ENCODE peak calls at places on chromosome 1, in four cellular contexts. V is fibroblast of lung, H is prostate gland, Q is Peyer's patch. J is an unnamed sample.

GRCh38 chr1:27517907-27518718 is 28.1 kb upstream of the WASF2 start:
- DNase-seq in Q (peak; percentile 90), H (no peak), V (no peak), J (peak; percentile 76)

GRCh38 chr1:8660455-8660854 is 157.0 kb downstream of the RERE start:
- DNase-seq in V (peak; percentile 94), Q (no peak), H (peak; percentile 6), J (no peak)

GRCh38 chr1:104991702-104992101 is 1242.0 kb downstream of the AMY1C start:
- DNase-seq in V (no peak), Q (no peak), H (no peak), J (no peak)

GRCh38 chr1:8560611-8561544 is 243.0 kb downstream of the SLC45A1 start:
- DNase-seq in H (peak; percentile 24), Q (peak; percentile 77), V (peak; percentile 32), J (no peak)

GRCh38 chr1:61157420-61157987 is 75.1 kb downstream of the NFIA start:
- DNase-seq in Q (no peak), H (no peak), V (peak; percentile 96), J (no peak)

GRCh38 chr1:147534386-147534785 is 6.9 kb upstream of the BCL9 start:
- DNase-seq in H (no peak), Q (no peak), V (peak; percentile 13), J (no peak)

GRCh38 chr1:21594935-21595897 is 73.9 kb downstream of the RAP1GAP start:
- DNase-seq in H (no peak), V (peak; percentile 18), Q (peak; percentile 73), J (peak; percentile 71)

GRCh38 chr1:236148471-236148847 is 6.1 kb downstream of the GPR137B start:
- DNase-seq in V (peak; percentile 52), H (no peak), Q (no peak), J (no peak)

GRCh38 chr1:22143586-22144033 is 713 bp upstream of the WNT4 start:
- DNase-seq in V (no peak), Q (no peak), H (peak; percentile 21), J (peak; percentile 28)

GRCh38 chr1:203359010-203359571 is 8.2 kb upstream of the FMOD start:
- DNase-seq in V (peak; percentile 6), H (no peak), Q (peak; percentile 65), J (no peak)

GRCh38 chr1:165666152-165666551 is 32.2 kb downstream of the ALDH9A1 start:
- DNase-seq in Q (no peak), V (peak; percentile 36), H (no peak), J (no peak)

GRCh38 chr1:237814319-237814924 is 76.3 kb downstream of the ZP4 start:
- DNase-seq in V (peak; percentile 13), Q (no peak), H (no peak), J (no peak)

GRCh38 chr1:8875216-8875861 is 3.1 kb downstream of the ENO1 start:
- DNase-seq in Q (no peak), V (no peak), H (no peak), J (no peak)

GRCh38 chr1:5651964-5652751 is 340.1 kb downstream of the NPHP4 start:
- DNase-seq in V (no peak), Q (peak; percentile 40), H (peak; percentile 81), J (no peak)

GRCh38 chr1:174165471-174166137 is 6.3 kb downstream of the RABGAP1L start:
- DNase-seq in H (no peak), Q (no peak), V (peak; percentile 13), J (no peak)

GRCh38 chr1:228838717-228839500 is 103.6 kb downstream of the RHOU start:
- DNase-seq in V (peak; percentile 48), H (no peak), Q (no peak), J (no peak)

GRCh38 chr1:228836954-228837481 is 101.7 kb downstream of the RHOU start:
- DNase-seq in Q (no peak), H (no peak), V (no peak), J (no peak)

GRCh38 chr1:228839656-228840055 is 104.4 kb downstream of the RHOU start:
- DNase-seq in H (no peak), V (no peak), Q (no peak), J (no peak)

GRCh38 chr1:228836427-228836826 is 101.1 kb downstream of the RHOU start:
- DNase-seq in H (no peak), V (no peak), Q (peak; percentile 77), J (peak; percentile 53)

DNA sequence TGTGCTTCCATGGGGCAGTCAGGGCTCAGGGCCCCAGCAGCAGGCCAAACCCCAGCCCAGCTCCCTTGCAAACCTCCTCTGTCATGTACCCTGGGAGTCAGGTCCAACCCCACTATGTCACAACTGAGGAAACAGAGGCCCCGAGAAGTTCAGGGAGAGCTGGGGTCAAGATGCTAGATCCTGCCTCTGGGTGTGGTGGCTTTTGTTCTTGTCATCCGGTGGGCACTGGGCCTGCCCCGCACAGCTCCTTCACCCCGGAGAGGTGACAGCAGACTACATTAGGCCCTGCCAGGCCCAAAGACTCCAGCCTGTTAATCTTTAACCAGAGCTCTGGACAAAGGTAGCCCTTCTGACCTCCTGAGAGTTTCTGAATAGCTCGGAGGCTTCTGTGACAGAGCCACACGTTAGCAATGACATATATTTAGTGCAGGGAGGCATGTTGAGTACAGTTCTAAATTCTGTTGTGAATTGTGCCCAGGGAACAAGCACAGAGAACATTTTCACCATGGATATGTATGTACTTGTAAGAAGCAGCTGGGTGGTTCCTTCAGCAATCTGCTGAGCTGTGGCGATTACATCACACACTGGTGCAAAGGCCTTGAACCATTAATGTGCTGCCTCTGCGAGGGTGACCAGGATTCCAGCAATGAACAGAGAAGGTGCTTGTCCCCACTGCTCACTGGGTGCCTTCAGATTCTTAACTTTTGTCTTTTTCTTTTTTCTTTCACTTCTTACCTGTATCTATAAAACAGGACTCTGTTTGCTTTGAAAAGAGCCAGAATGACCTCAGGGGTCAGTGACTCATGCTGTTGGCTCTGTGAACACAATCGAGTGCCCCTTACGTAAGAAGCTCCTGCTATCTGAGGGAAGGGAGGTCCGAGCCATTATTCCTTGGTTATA is 102.8 kb downstream of the RHOU start:
- DNase-seq in Q (peak; percentile 84), V (peak; percentile 94), H (no peak), J (peak; percentile 80)
- H3K9me3 ChIP-seq in Q (peaks cover 3% of the 10 kb centered on the region), V (no peaks in the 10 kb centered on the region), H (no peaks in the 10 kb centered on the region), J (peaks cover 4% of the 10 kb centered on the region)

GRCh38 chr1:4140241-4140640 is 240.2 kb upstream of the C1orf174 start:
- DNase-seq in Q (no peak), V (no peak), H (no peak), J (no peak)

GRCh38 chr1:4144349-4144971 is 244.4 kb upstream of the C1orf174 start:
- DNase-seq in H (no peak), V (no peak), Q (no peak), J (no peak)

GRCh38 chr1:4139646-4140045 is 239.6 kb upstream of the C1orf174 start:
- DNase-seq in V (no peak), Q (no peak), H (no peak), J (no peak)

GRCh38 chr1:4137621-4138390 is 237.7 kb upstream of the C1orf174 start:
- DNase-seq in V (no peak), Q (no peak), H (no peak), J (no peak)

DNA sequence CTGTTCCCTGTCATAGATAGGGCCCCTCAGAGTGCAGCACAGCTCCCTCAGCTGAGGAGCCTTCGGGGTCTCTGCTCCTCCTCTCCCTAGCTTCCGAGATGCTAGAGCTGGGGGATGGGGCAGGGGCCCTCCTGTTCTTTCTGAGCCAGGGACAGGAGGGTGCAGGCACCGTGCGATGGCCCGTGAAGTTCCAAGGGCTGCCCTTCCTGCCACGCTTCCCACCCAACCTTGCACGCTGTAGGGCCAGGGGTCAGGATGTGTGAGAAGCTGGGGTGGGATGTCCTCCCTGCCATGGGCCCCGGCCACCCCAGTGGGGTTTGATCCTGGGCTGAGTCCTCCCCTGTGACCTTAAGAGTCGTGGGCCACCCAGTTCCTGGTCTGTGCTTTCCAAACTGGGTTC is 240.7 kb upstream of the C1orf174 start:
- DNase-seq in H (no peak), Q (no peak), V (no peak), J (no peak)
- H3K9me3 ChIP-seq in H (no peaks in the 10 kb centered on the region), Q (no peaks in the 10 kb centered on the region), V (no peaks in the 10 kb centered on the region), J (peaks cover 3% of the 10 kb centered on the region)

DNA sequence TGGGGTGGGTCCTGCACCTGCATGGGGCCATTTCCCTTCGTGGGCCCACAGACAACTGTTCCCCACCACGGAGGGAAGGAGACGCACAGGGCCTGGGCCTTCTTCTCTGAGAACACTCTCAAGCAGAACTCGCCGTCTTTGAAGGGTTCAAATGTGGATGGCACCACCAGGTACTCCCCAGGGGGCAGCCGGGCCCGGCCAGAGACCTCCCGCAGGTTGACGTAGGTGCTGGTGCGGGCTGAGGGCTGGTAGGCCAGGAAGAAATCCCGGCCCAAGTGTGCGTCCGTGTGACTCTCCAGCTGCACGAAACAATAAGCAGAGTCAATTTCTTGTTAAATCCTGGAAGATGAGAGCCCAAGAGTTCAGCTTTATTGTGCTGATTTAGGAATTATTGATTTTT is 56.4 kb downstream of the CAPN8 start:
- DNase-seq in H (no peak), Q (no peak), V (no peak), J (no peak)
- H3K9me3 ChIP-seq in H (no peaks in the 10 kb centered on the region), Q (no peaks in the 10 kb centered on the region), V (no peaks in the 10 kb centered on the region), J (no peaks in the 10 kb centered on the region)

DNA sequence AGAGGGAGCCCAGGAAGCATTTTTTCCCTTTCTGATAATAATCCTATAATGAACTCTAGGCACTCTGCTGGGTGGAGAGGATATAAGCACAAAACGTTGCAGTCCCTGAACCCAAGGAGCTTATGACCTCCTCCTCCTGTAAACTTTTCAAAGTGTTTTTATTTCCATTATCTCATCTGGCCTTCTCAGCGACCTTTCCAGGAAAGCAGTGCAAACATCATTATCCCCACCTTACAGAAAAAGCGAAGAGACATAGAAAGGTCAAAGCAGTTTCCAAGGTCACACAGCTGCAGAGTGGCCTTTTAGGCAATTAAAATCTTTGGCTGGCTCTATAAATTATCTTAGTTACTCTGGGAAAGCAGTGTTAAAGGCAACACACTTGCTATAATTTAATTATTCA is 63.8 kb downstream of the OLFML3 start:
- DNase-seq in H (no peak), V (no peak), Q (no peak), J (no peak)
- H3K9me3 ChIP-seq in H (no peaks in the 10 kb centered on the region), V (no peaks in the 10 kb centered on the region), Q (no peaks in the 10 kb centered on the region), J (no peaks in the 10 kb centered on the region)

DNA sequence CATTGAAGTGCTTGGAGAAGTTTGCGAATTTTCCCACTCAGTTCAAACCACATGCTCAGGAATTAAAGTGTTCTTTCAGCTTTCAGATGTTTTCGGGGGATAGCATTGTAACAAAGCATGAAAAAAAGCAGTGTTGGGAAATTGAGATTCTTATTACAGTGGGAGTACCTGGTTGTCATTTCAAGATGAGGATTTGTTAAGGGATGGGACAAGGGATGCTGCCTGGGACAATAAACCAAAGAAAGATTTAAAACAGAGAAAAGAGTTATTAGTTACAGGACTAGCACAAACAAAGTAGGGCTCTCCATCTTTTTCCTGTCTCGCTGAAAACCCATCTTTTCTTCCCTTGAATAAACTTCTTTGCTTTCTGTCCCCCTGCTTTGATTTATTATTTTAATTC is 277.4 kb downstream of the KIF26B start:
- DNase-seq in V (no peak), H (no peak), Q (no peak), J (no peak)
- H3K9me3 ChIP-seq in V (no peaks in the 10 kb centered on the region), H (no peaks in the 10 kb centered on the region), Q (no peaks in the 10 kb centered on the region), J (no peaks in the 10 kb centered on the region)

GRCh38 chr1:152227310-152227928 is 3.4 kb upstream of the HRNR start:
- DNase-seq in V (peak; percentile 6), Q (no peak), H (no peak), J (no peak)
- H3K9me3 ChIP-seq in V (no peaks in the 10 kb centered on the region), Q (no peaks in the 10 kb centered on the region), H (no peaks in the 10 kb centered on the region), J (no peaks in the 10 kb centered on the region)

DNA sequence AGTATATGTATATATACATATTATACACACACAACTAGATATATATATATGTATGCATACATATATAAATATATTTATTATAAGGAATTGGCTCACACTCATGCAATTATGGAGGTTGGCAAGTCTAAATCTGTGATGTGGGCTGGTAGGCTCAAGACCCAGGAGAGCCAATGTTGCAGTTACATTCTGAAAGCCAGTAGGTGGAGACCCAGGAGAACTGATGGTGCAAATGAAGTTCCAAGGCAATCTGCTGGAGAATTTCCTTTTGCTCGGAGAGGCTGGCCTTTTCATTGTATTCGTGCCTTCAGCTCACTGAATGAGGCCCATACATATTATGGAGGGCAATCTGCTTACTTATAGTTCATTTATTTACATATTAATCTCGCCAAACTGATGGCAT is 9.4 kb downstream of the IVL start:
- DNase-seq in H (no peak), Q (no peak), V (peak; percentile 6), J (no peak)
- H3K9me3 ChIP-seq in H (no peaks in the 10 kb centered on the region), Q (no peaks in the 10 kb centered on the region), V (no peaks in the 10 kb centered on the region), J (no peaks in the 10 kb centered on the region)

GRCh38 chr1:93955765-93956164 is 46.5 kb upstream of the GCLM start:
- DNase-seq in Q (no peak), H (no peak), V (no peak), J (no peak)
- H3K9me3 ChIP-seq in Q (peaks cover 5% of the 10 kb centered on the region), H (no peaks in the 10 kb centered on the region), V (no peaks in the 10 kb centered on the region), J (no peaks in the 10 kb centered on the region)